ENCODE peak calls at places on chromosome 10, in eight cellular contexts. D is cardiac fibroblast; Y is cardiac muscle cell; I is effector CD8-positive, alpha-beta T cell; T is kidney tubule cell; C is head of caudate nucleus; K is T-cell; A is right lobe of liver. N is an unnamed sample.
A peak's percentile ranks its signal among the peaks of the same experiment; 100 is the strongest.

GRCh38 chr10:62056219-62056618 is 154.7 kb downstream of the ARID5B start:
- DNase-seq in K (no peak), D (no peak), Y (no peak), C (no peak), I (no peak), A (no peak), T (no peak), N (no peak)

GRCh38 chr10:97880109-97880508 is 30.5 kb downstream of the GOLGA7B start:
- DNase-seq in D (no peak), A (no peak), Y (no peak), K (no peak), I (no peak), T (no peak), C (no peak), N (no peak)

GRCh38 chr10:9198611-9199010 is 1144.1 kb downstream of the GATA3 start:
- DNase-seq in K (no peak), T (peak; percentile 60), Y (no peak), C (no peak), I (no peak), D (peak; percentile 5), A (no peak), N (peak; percentile 57)

GRCh38 chr10:123742751-123743440 is 76.7 kb downstream of the GPR26 start:
- DNase-seq in A (no peak), I (no peak), Y (no peak), K (no peak), C (no peak), T (no peak), D (no peak), N (no peak)

GRCh38 chr10:71213127-71213616 is 802 bp downstream of the UNC5B start:
- DNase-seq in A (no peak), D (peak; percentile 85), T (peak; percentile 82), K (no peak), Y (peak; percentile 75), I (no peak), C (peak; percentile 65), N (peak; percentile 66)

GRCh38 chr10:98213740-98214139 is 54.3 kb downstream of the LOXL4 start:
- DNase-seq in T (no peak), A (no peak), C (no peak), D (no peak), Y (no peak), I (no peak), K (no peak), N (no peak)

GRCh38 chr10:112215342-112215774 is 31.8 kb upstream of the GPAM start:
- DNase-seq in C (no peak), Y (no peak), T (no peak), I (no peak), A (peak; percentile 93), K (no peak), D (peak; percentile 15), N (no peak)

GRCh38 chr10:121077331-121077730 is 226.2 kb downstream of the WDR11 start:
- DNase-seq in Y (peak; percentile 62), T (no peak), K (no peak), I (no peak), A (no peak), D (peak; percentile 20), C (no peak), N (peak; percentile 79)

GRCh38 chr10:36534471-36535002 is 590.9 kb upstream of the ANKRD30A start:
- DNase-seq in C (no peak), A (no peak), K (no peak), D (peak; percentile 62), T (peak; percentile 97), Y (no peak), I (no peak), N (peak; percentile 99)

GRCh38 chr10:44702531-44702930 is 208.6 kb upstream of the TMEM72 start:
- DNase-seq in C (no peak), K (no peak), D (no peak), T (no peak), Y (no peak), I (no peak), A (no peak), N (no peak)

GRCh38 chr10:121526801-121527221 is 71.4 kb downstream of the FGFR2 start:
- DNase-seq in I (no peak), A (no peak), Y (no peak), D (no peak), T (peak; percentile 40), C (no peak), K (no peak), N (no peak)

GRCh38 chr10:72261323-72262018 is 12.3 kb upstream of the DDIT4 start:
- DNase-seq in K (no peak), C (no peak), Y (no peak), D (peak; percentile 15), A (no peak), I (no peak), T (peak; percentile 59), N (peak; percentile 65)

GRCh38 chr10:13956826-13957225 is 370.1 kb downstream of the PRPF18 start:
- DNase-seq in Y (no peak), A (no peak), K (no peak), C (peak; percentile 46), D (peak; percentile 69), T (no peak), I (no peak), N (no peak)

GRCh38 chr10:133453516-133454203 is at the start of gene SCART1:
- DNase-seq in K (no peak), T (no peak), I (no peak), C (no peak), Y (no peak), A (peak; percentile 39), D (no peak), N (no peak)

GRCh38 chr10:49550563-49550962 is 11.6 kb upstream of the ERCC6 start:
- DNase-seq in Y (no peak), T (peak; percentile 77), A (no peak), C (no peak), D (peak; percentile 58), K (no peak), I (no peak), N (peak; percentile 94)

GRCh38 chr10:76036410-76036940 is 605.1 kb downstream of the LRMDA start:
- DNase-seq in I (no peak), D (peak; percentile 80), A (peak; percentile 75), Y (peak; percentile 68), T (peak; percentile 69), C (peak; percentile 86), K (no peak), N (peak; percentile 43)

GRCh38 chr10:132687893-132688579 is 97.9 kb downstream of the NKX6-2 start:
- DNase-seq in A (peak; percentile 34), D (no peak), I (no peak), Y (no peak), T (no peak), C (no peak), K (no peak), N (no peak)

GRCh38 chr10:132868995-132869394 is 73.4 kb downstream of the CFAP46 start:
- DNase-seq in D (no peak), I (no peak), C (no peak), Y (no peak), K (no peak), A (peak; percentile 48), T (no peak), N (no peak)

GRCh38 chr10:86306628-86307278 is 59.8 kb downstream of the GRID1 start:
- DNase-seq in A (no peak), Y (peak; percentile 84), C (no peak), D (peak; percentile 12), K (no peak), I (no peak), T (peak; percentile 18), N (peak; percentile 3)

GRCh38 chr10:80497187-80498038 is 40.3 kb upstream of the SH2D4B start:
- DNase-seq in Y (no peak), I (no peak), T (no peak), D (peak; percentile 92), K (no peak), A (peak; percentile 77), C (peak; percentile 15), N (no peak)

GRCh38 chr10:119817991-119818888 is 54.4 kb downstream of the MCMBP start:
- DNase-seq in I (no peak), K (no peak), C (peak; percentile 84), D (peak; percentile 65), T (peak; percentile 52), A (peak; percentile 60), Y (peak; percentile 86), N (peak; percentile 42)

GRCh38 chr10:75616874-75617478 is 185.6 kb downstream of the LRMDA start:
- DNase-seq in D (no peak), K (no peak), I (no peak), C (no peak), T (no peak), Y (no peak), A (no peak), N (no peak)

GRCh38 chr10:56823849-56824248 is 462.8 kb upstream of the ZWINT start:
- DNase-seq in K (no peak), Y (no peak), A (no peak), C (no peak), D (no peak), I (no peak), T (peak; percentile 20), N (no peak)

GRCh38 chr10:103820101-103821062 is 35.0 kb downstream of the SH3PXD2A start:
- DNase-seq in I (no peak), T (no peak), Y (no peak), K (no peak), A (peak; percentile 60), D (peak; percentile 67), C (no peak), N (no peak)

GRCh38 chr10:80204193-80204714 is 1.1 kb downstream of the ANXA11 start:
- DNase-seq in K (no peak), Y (peak; percentile 29), T (peak; percentile 68), I (no peak), A (peak; percentile 70), C (no peak), D (no peak), N (peak; percentile 53)

GRCh38 chr10:48399056-48399541 is 92.6 kb downstream of the MAPK8 start:
- DNase-seq in D (no peak), K (no peak), A (no peak), T (no peak), Y (no peak), I (no peak), C (peak; percentile 16), N (no peak)

GRCh38 chr10:73894245-73894971 is 16.5 kb upstream of the PLAU start:
- DNase-seq in C (no peak), T (peak; percentile 95), K (no peak), I (no peak), D (peak; percentile 85), A (no peak), Y (no peak), N (no peak)

GRCh38 chr10:44470779-44471178 is 85.9 kb upstream of the CXCL12 start:
- DNase-seq in I (no peak), D (peak; percentile 68), A (no peak), Y (no peak), C (no peak), K (no peak), T (no peak), N (no peak)

N was measured in foreskin keratinocyte.